ENCODE peak calls at places on chromosomes 2 and 18, in ten cellular contexts. One of them, this sample, is unnamed.

GRCh38 chr2:235658371-235659174 is 164.7 kb downstream of the AGAP1 start:
- DNase-seq in suprapubic skin: no peak
- DNase-seq in spleen: no peak
- DNase-seq in transverse colon: no peak
- DNase-seq in prostate gland: no peak
- DNase-seq in HCT116: no peak
- DNase-seq in stomach: no peak
- DNase-seq in breast epithelium: no peak
- DNase-seq in K562: no peak
- DNase-seq in sigmoid colon: peak; percentile 51
- DNase-seq in this sample: peak; percentile 70

GRCh38 chr2:33581857-33582256 is 17.2 kb downstream of the FAM98A start:
- DNase-seq in transverse colon: no peak
- DNase-seq in breast epithelium: no peak
- DNase-seq in suprapubic skin: no peak
- DNase-seq in K562: no peak
- DNase-seq in stomach: no peak
- DNase-seq in prostate gland: no peak
- DNase-seq in HCT116: no peak
- DNase-seq in sigmoid colon: no peak
- DNase-seq in spleen: no peak
- DNase-seq in this sample: no peak

GRCh38 chr18:24014062-24014985 is at the start of gene TTC39C:
- DNase-seq in prostate gland: peak; percentile 54
- DNase-seq in sigmoid colon: peak; percentile 84
- DNase-seq in suprapubic skin: peak; percentile 86
- DNase-seq in stomach: peak; percentile 67
- DNase-seq in spleen: peak; percentile 96
- DNase-seq in K562: peak; percentile 69
- DNase-seq in HCT116: peak; percentile 13
- DNase-seq in transverse colon: peak; percentile 69
- DNase-seq in breast epithelium: peak; percentile 46
- DNase-seq in this sample: peak; percentile 94

GRCh38 chr2:197309369-197310231 is 980 bp downstream of the ANKRD44 start:
- DNase-seq in stomach: peak; percentile 41
- DNase-seq in prostate gland: peak; percentile 9
- DNase-seq in breast epithelium: no peak
- DNase-seq in transverse colon: peak; percentile 43
- DNase-seq in HCT116: no peak
- DNase-seq in sigmoid colon: peak; percentile 73
- DNase-seq in spleen: peak; percentile 90
- DNase-seq in suprapubic skin: peak; percentile 70
- DNase-seq in K562: no peak
- DNase-seq in this sample: no peak

GRCh38 chr2:239245872-239246701 is 154.7 kb downstream of the HDAC4 start:
- DNase-seq in K562: no peak
- DNase-seq in spleen: peak; percentile 74
- DNase-seq in prostate gland: peak; percentile 58
- DNase-seq in stomach: peak; percentile 66
- DNase-seq in transverse colon: peak; percentile 72
- DNase-seq in HCT116: no peak
- DNase-seq in breast epithelium: no peak
- DNase-seq in suprapubic skin: peak; percentile 59
- DNase-seq in sigmoid colon: peak; percentile 89
- DNase-seq in this sample: no peak

GRCh38 chr2:198546091-198546490 is 741.7 kb downstream of the PLCL1 start:
- DNase-seq in K562: no peak
- DNase-seq in sigmoid colon: no peak
- DNase-seq in spleen: no peak
- DNase-seq in prostate gland: no peak
- DNase-seq in HCT116: no peak
- DNase-seq in transverse colon: no peak
- DNase-seq in suprapubic skin: no peak
- DNase-seq in stomach: no peak
- DNase-seq in breast epithelium: no peak
- DNase-seq in this sample: no peak

GRCh38 chr2:213274143-213274542 is 10.1 kb upstream of the SPAG16 start:
- DNase-seq in breast epithelium: no peak
- DNase-seq in sigmoid colon: no peak
- DNase-seq in prostate gland: no peak
- DNase-seq in stomach: no peak
- DNase-seq in transverse colon: no peak
- DNase-seq in suprapubic skin: no peak
- DNase-seq in HCT116: no peak
- DNase-seq in spleen: no peak
- DNase-seq in K562: no peak
- DNase-seq in this sample: no peak

GRCh38 chr18:67525328-67526110 is 9.0 kb upstream of the DSEL start:
- DNase-seq in stomach: peak; percentile 68
- DNase-seq in HCT116: no peak
- DNase-seq in spleen: no peak
- DNase-seq in sigmoid colon: peak; percentile 87
- DNase-seq in suprapubic skin: peak; percentile 66
- DNase-seq in transverse colon: peak; percentile 39
- DNase-seq in breast epithelium: peak; percentile 71
- DNase-seq in K562: no peak
- DNase-seq in prostate gland: peak; percentile 55
- DNase-seq in this sample: peak; percentile 73

DNA sequence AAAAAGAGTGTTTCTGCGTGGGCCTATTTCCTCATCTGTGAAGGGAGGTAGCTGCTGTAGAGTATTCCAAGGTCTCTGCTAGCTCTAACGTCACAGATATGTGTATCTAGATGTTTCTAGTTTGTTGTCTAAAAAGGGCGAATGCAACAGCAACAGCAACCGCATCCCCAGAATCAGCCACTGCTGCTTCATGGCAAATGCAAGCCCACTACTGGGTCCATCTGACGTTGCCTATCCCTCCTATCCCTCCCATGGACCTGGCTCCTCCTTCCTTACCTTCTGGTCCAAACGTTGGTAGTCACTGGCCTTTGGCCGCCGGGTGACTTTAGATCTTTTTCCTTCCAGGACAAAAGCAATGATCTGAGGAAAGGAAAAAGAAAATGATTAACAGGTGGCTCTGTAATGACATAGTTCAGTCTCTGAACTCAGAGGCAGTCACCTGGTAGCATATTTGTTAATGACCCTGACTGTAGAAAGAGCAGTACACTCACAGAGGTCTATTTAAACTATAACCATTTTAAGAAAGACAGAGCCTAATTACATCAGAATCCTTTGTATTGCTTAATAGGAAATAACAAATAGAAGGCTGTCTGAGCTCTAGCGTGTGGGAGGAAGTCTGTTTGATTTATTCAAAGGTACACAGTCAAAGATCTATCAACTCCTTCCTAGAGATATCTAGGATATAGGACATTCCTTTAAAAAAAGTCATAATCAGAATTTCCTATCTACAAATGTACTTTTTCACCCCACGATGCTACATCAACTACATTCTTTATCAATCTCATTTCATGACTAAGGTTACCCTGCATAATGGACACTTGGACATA is 2.9 kb downstream of the TGOLN2 start:
- DNase-seq in spleen: no peak
- DNase-seq in stomach: no peak
- DNase-seq in breast epithelium: no peak
- DNase-seq in prostate gland: no peak
- DNase-seq in sigmoid colon: peak; percentile 53
- DNase-seq in suprapubic skin: peak; percentile 22
- DNase-seq in transverse colon: peak; percentile 69
- DNase-seq in K562: no peak
- DNase-seq in HCT116: no peak
- DNase-seq in this sample: no peak
- TF ChIP-seq POLR2A in spleen: no peak
- TF ChIP-seq POLR2A in stomach: no peak
- TF ChIP-seq POLR2A in breast epithelium: no peak
- TF ChIP-seq POLR2A in prostate gland: no peak
- TF ChIP-seq POLR2A in sigmoid colon: no peak
- TF ChIP-seq POLR2A in suprapubic skin: no peak
- TF ChIP-seq POLR2A in transverse colon: peak; percentile 30
- TF ChIP-seq POLR2A in K562: no peak
- TF ChIP-seq POLR2A in HCT116: no peak
- TF ChIP-seq POLR2A in this sample: no peak

GRCh38 chr18:62326646-62327348 is 1.7 kb downstream of the TNFRSF11A start:
- DNase-seq in HCT116: no peak
- DNase-seq in prostate gland: no peak
- DNase-seq in transverse colon: no peak
- DNase-seq in stomach: no peak
- DNase-seq in sigmoid colon: no peak
- DNase-seq in K562: no peak
- DNase-seq in spleen: no peak
- DNase-seq in breast epithelium: no peak
- DNase-seq in suprapubic skin: no peak
- DNase-seq in this sample: no peak

GRCh38 chr18:62325806-62326645 is 916 bp downstream of the TNFRSF11A start:
- DNase-seq in K562: no peak
- DNase-seq in transverse colon: peak; percentile 34
- DNase-seq in HCT116: no peak
- DNase-seq in stomach: no peak
- DNase-seq in prostate gland: peak; percentile 9
- DNase-seq in suprapubic skin: no peak
- DNase-seq in sigmoid colon: no peak
- DNase-seq in breast epithelium: no peak
- DNase-seq in spleen: peak; percentile 79
- DNase-seq in this sample: peak; percentile 47

GRCh38 chr18:62324355-62324828 is 718 bp upstream of the TNFRSF11A start:
- DNase-seq in transverse colon: no peak
- DNase-seq in K562: no peak
- DNase-seq in sigmoid colon: no peak
- DNase-seq in stomach: no peak
- DNase-seq in HCT116: no peak
- DNase-seq in spleen: no peak
- DNase-seq in breast epithelium: no peak
- DNase-seq in suprapubic skin: no peak
- DNase-seq in prostate gland: no peak
- DNase-seq in this sample: no peak

GRCh38 chr18:62323483-62324354 is 1.4 kb upstream of the TNFRSF11A start:
- DNase-seq in HCT116: no peak
- DNase-seq in sigmoid colon: no peak
- DNase-seq in stomach: no peak
- DNase-seq in prostate gland: no peak
- DNase-seq in spleen: no peak
- DNase-seq in breast epithelium: no peak
- DNase-seq in transverse colon: no peak
- DNase-seq in suprapubic skin: no peak
- DNase-seq in K562: no peak
- DNase-seq in this sample: no peak

GRCh38 chr18:62324917-62325805 is at the start of gene TNFRSF11A:
- DNase-seq in stomach: peak; percentile 77
- DNase-seq in sigmoid colon: no peak
- DNase-seq in prostate gland: peak; percentile 45
- DNase-seq in K562: peak; percentile 83
- DNase-seq in breast epithelium: no peak
- DNase-seq in spleen: peak; percentile 87
- DNase-seq in transverse colon: peak; percentile 83
- DNase-seq in HCT116: no peak
- DNase-seq in suprapubic skin: peak; percentile 64
- DNase-seq in this sample: peak; percentile 61
- TF ChIP-seq CTCF in stomach: peak; percentile 14
- TF ChIP-seq CTCF in sigmoid colon: no peak
- TF ChIP-seq CTCF in prostate gland: no peak
- TF ChIP-seq CTCF in K562: peak; percentile 25
- TF ChIP-seq CTCF in breast epithelium: peak; percentile 15
- TF ChIP-seq CTCF in spleen: peak; percentile 57
- TF ChIP-seq CTCF in transverse colon: peak; percentile 56
- TF ChIP-seq CTCF in HCT116: peak; percentile 57
- TF ChIP-seq CTCF in suprapubic skin: no peak
- TF ChIP-seq CTCF in this sample: peak; percentile 44

GRCh38 chr2:200235533-200235932 is 71.0 kb upstream of the SPATS2L start:
- DNase-seq in transverse colon: no peak
- DNase-seq in spleen: no peak
- DNase-seq in breast epithelium: no peak
- DNase-seq in suprapubic skin: no peak
- DNase-seq in HCT116: no peak
- DNase-seq in prostate gland: no peak
- DNase-seq in K562: no peak
- DNase-seq in sigmoid colon: no peak
- DNase-seq in stomach: no peak
- DNase-seq in this sample: no peak

GRCh38 chr2:200242553-200242952 is 63.9 kb upstream of the SPATS2L start:
- DNase-seq in stomach: no peak
- DNase-seq in spleen: no peak
- DNase-seq in suprapubic skin: no peak
- DNase-seq in HCT116: no peak
- DNase-seq in transverse colon: no peak
- DNase-seq in K562: no peak
- DNase-seq in breast epithelium: no peak
- DNase-seq in sigmoid colon: no peak
- DNase-seq in prostate gland: no peak
- DNase-seq in this sample: no peak

GRCh38 chr2:200239216-200239615 is 67.3 kb upstream of the SPATS2L start:
- DNase-seq in sigmoid colon: no peak
- DNase-seq in transverse colon: no peak
- DNase-seq in HCT116: no peak
- DNase-seq in spleen: no peak
- DNase-seq in K562: no peak
- DNase-seq in breast epithelium: no peak
- DNase-seq in stomach: no peak
- DNase-seq in suprapubic skin: no peak
- DNase-seq in prostate gland: no peak
- DNase-seq in this sample: no peak
- TF ChIP-seq POLR2AphosphoS5 in sigmoid colon: no peak
- TF ChIP-seq POLR2AphosphoS5 in transverse colon: no peak
- TF ChIP-seq POLR2AphosphoS5 in HCT116: no peak
- TF ChIP-seq POLR2AphosphoS5 in spleen: no peak
- TF ChIP-seq POLR2AphosphoS5 in K562: no peak
- TF ChIP-seq POLR2AphosphoS5 in breast epithelium: no peak
- TF ChIP-seq POLR2AphosphoS5 in stomach: no peak
- TF ChIP-seq POLR2AphosphoS5 in suprapubic skin: no peak
- TF ChIP-seq POLR2AphosphoS5 in prostate gland: no peak
- TF ChIP-seq POLR2AphosphoS5 in this sample: no peak

GRCh38 chr18:8901019-8901418 is 195.7 kb downstream of the MTCL1 start:
- DNase-seq in transverse colon: no peak
- DNase-seq in breast epithelium: no peak
- DNase-seq in HCT116: no peak
- DNase-seq in spleen: no peak
- DNase-seq in stomach: no peak
- DNase-seq in K562: no peak
- DNase-seq in sigmoid colon: no peak
- DNase-seq in suprapubic skin: no peak
- DNase-seq in prostate gland: no peak
- DNase-seq in this sample: no peak

GRCh38 chr18:8895987-8896619 is 190.7 kb downstream of the MTCL1 start:
- DNase-seq in stomach: no peak
- DNase-seq in prostate gland: no peak
- DNase-seq in spleen: no peak
- DNase-seq in suprapubic skin: no peak
- DNase-seq in transverse colon: no peak
- DNase-seq in sigmoid colon: no peak
- DNase-seq in HCT116: no peak
- DNase-seq in breast epithelium: no peak
- DNase-seq in K562: no peak
- DNase-seq in this sample: no peak

GRCh38 chr18:8895341-8895740 is 190.0 kb downstream of the MTCL1 start:
- DNase-seq in sigmoid colon: no peak
- DNase-seq in stomach: no peak
- DNase-seq in spleen: no peak
- DNase-seq in breast epithelium: no peak
- DNase-seq in transverse colon: no peak
- DNase-seq in HCT116: no peak
- DNase-seq in K562: no peak
- DNase-seq in suprapubic skin: no peak
- DNase-seq in prostate gland: no peak
- DNase-seq in this sample: no peak

GRCh38 chr18:8900552-8900951 is 195.2 kb downstream of the MTCL1 start:
- DNase-seq in HCT116: no peak
- DNase-seq in spleen: no peak
- DNase-seq in prostate gland: no peak
- DNase-seq in K562: no peak
- DNase-seq in stomach: no peak
- DNase-seq in transverse colon: no peak
- DNase-seq in suprapubic skin: no peak
- DNase-seq in breast epithelium: no peak
- DNase-seq in sigmoid colon: no peak
- DNase-seq in this sample: no peak

DNA sequence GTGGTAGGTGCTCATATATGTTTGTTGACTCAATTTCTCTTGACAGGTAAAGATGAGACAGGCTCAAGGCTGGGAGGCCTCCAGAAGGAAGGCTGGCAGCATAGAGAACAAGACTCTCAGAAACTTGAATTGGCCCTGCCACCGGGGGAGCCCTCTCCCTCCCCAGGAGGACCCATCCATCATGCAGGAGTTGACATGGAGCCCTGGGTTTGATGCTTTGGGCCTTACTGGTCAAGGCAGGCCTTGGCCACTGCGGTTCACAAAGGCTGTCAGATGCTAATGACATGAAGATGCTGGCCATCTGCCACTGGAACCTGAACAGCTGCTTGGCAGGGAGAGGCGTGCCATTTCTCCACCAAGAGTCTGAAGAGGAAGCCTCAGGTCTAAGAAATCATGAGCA is 193.6 kb downstream of the MTCL1 start:
- DNase-seq in sigmoid colon: no peak
- DNase-seq in K562: no peak
- DNase-seq in prostate gland: no peak
- DNase-seq in stomach: no peak
- DNase-seq in transverse colon: no peak
- DNase-seq in breast epithelium: no peak
- DNase-seq in suprapubic skin: no peak
- DNase-seq in spleen: no peak
- DNase-seq in HCT116: no peak
- DNase-seq in this sample: no peak
- TF ChIP-seq POLR2A in sigmoid colon: no peak
- TF ChIP-seq POLR2A in K562: no peak
- TF ChIP-seq POLR2A in prostate gland: no peak
- TF ChIP-seq POLR2A in stomach: no peak
- TF ChIP-seq POLR2A in transverse colon: no peak
- TF ChIP-seq POLR2A in breast epithelium: no peak
- TF ChIP-seq POLR2A in suprapubic skin: no peak
- TF ChIP-seq POLR2A in spleen: no peak
- TF ChIP-seq POLR2A in HCT116: no peak
- TF ChIP-seq POLR2A in this sample: no peak